ENCODE peak calls at places on chromosomes 3 and 15, in four cellular contexts. G, B, J and M are unnamed samples.

GRCh38 chr3:49716169-49716568 is 3.3 kb downstream of the AMIGO3 start:
- DNase-seq in B (no peak), G (no peak), J (no peak), M (no peak)

GRCh38 chr3:136624894-136625815 is 127.0 kb downstream of the STAG1 start:
- DNase-seq in B (no peak), G (no peak), J (peak; percentile 20), M (no peak)

GRCh38 chr15:90957105-90957790 is 2.6 kb downstream of the RCCD1 start:
- DNase-seq in J (peak; percentile 26), G (no peak), B (peak; percentile 53), M (no peak)

GRCh38 chr3:125194061-125194848 is 18.3 kb downstream of the SLC12A8 start:
- DNase-seq in B (peak; percentile 19), G (no peak), J (no peak), M (peak; percentile 77)

GRCh38 chr3:190533511-190534282 is 19.8 kb downstream of the IL1RAP start:
- DNase-seq in G (peak; percentile 97), B (peak; percentile 75), J (peak; percentile 96), M (no peak)

GRCh38 chr3:52769786-52770445 is 824 bp downstream of the NEK4 start:
- DNase-seq in J (no peak), G (peak; percentile 9), B (no peak), M (no peak)

GRCh38 chr3:156811092-156811862 is 14.9 kb upstream of the LEKR1 start:
- DNase-seq in J (no peak), G (peak; percentile 70), B (peak; percentile 67), M (no peak)

GRCh38 chr3:127263586-127264231 is 24.1 kb downstream of the PRR20G start:
- DNase-seq in G (no peak), B (no peak), J (no peak), M (peak; percentile 80)

GRCh38 chr15:57741089-57741488 is 34.6 kb downstream of the POLR2M start:
- DNase-seq in J (no peak), G (no peak), B (no peak), M (no peak)

GRCh38 chr3:98962189-98962930 is 60.9 kb upstream of the DCBLD2 start:
- DNase-seq in B (peak; percentile 92), G (peak; percentile 94), J (peak; percentile 61), M (no peak)

GRCh38 chr3:162647321-162647720 is 1150.7 kb downstream of the OTOL1 start:
- DNase-seq in B (no peak), G (no peak), J (no peak), M (no peak)

GRCh38 chr3:12986986-12987385 is 86.2 kb downstream of the IQSEC1 start:
- DNase-seq in J (no peak), B (no peak), G (no peak), M (no peak)

GRCh38 chr3:71684752-71685151 is 40.5 kb downstream of the EIF4E3 start:
- DNase-seq in J (peak; percentile 78), B (peak; percentile 85), G (peak; percentile 71), M (no peak)

GRCh38 chr3:120567370-120568197 is 28.6 kb upstream of the NDUFB4 start:
- DNase-seq in J (peak; percentile 66), G (peak; percentile 59), B (peak; percentile 69), M (no peak)

GRCh38 chr3:114619771-114620170 is 325.9 kb downstream of the TIGIT start:
- DNase-seq in G (no peak), J (no peak), B (no peak), M (no peak)

GRCh38 chr3:114899186-114899931 is 247.7 kb downstream of the ZBTB20 start:
- DNase-seq in G (no peak), B (no peak), J (no peak), M (no peak)

GRCh38 chr3:11954312-11954934 is 49.8 kb upstream of the SYN2 start:
- DNase-seq in G (no peak), J (peak; percentile 4), B (no peak), M (no peak)

GRCh38 chr15:93209690-93210425 is 120.8 kb upstream of the RGMA start:
- DNase-seq in G (no peak), B (no peak), J (no peak), M (no peak)

GRCh38 chr3:24196526-24196925 is 251.4 kb downstream of the NR1D2 start:
- DNase-seq in J (peak; percentile 7), B (peak; percentile 68), G (peak; percentile 12), M (no peak)

GRCh38 chr3:78701537-78701936 is 1066.3 kb downstream of the ROBO1 start:
- DNase-seq in G (no peak), B (no peak), J (no peak), M (no peak)
- TF ChIP-seq CTCF in G (no peak), B (no peak), J (no peak), M (no peak)

DNA sequence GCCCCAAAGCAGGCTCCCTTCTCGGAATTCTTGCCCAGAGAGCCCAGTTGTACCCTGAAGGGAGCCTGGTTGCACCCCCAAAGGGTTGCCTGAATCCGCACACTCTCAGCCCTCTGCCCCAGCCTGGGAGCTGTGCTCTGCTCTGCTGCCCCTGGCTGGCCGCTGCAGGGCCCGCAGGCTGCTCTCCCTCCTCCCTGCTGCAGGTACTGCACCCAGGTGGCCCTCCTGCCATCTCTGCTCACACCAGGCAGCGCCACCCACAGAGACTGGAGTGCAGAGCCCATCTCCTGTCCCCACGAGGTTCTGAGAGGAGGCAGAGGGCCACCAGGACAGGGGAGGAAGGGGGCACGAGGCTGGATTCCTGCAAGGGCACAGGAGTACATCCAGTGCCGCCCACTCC is 134.2 kb upstream of the NSMCE3 start:
- DNase-seq in J (no peak), B (no peak), G (no peak), M (no peak)
- TF ChIP-seq CTCF in J (no peak), B (no peak), G (no peak), M (no peak)

GRCh38 chr15:89090791-89091666 is 2.8 kb downstream of the ABHD2 start:
- DNase-seq in J (peak; percentile 81), G (peak; percentile 85), B (peak; percentile 82), M (no peak)
- TF ChIP-seq CTCF in J (no peak), G (no peak), B (peak; percentile 41), M (peak; percentile 26)

GRCh38 chr3:48502728-48503168 is 1.2 kb downstream of the SHISA5 start:
- DNase-seq in G (no peak), B (no peak), J (no peak), M (no peak)

GRCh38 chr3:48502121-48502520 is 1.9 kb downstream of the SHISA5 start:
- DNase-seq in G (no peak), B (no peak), J (no peak), M (no peak)

GRCh38 chr3:48500656-48501055 is 3.3 kb downstream of the SHISA5 start:
- DNase-seq in J (no peak), B (no peak), G (no peak), M (no peak)

GRCh38 chr3:48503406-48504050 is 446 bp downstream of the SHISA5 start:
- DNase-seq in B (peak; percentile 32), J (peak; percentile 51), G (peak; percentile 57), M (no peak)

DNA sequence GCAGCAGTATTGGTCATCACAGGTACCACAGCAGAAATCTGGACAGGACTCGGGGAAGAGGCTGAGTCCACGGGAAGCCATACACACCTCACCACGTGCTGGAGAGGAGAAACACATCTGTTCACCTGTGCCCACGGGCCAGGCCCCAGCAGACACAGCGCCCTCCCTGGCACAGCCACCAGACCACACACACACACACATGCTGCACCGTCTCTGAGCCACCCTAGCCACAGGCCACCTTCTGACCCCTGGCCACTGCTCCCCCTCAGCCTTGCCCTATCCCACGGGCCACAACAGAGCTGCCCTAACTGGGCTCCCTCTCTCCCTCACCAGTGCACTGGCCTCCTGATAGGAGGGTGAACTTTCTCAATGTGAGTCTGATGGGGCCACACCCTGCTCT is 2.8 kb downstream of the SHISA5 start:
- DNase-seq in G (no peak), J (no peak), B (no peak), M (no peak)
- TF ChIP-seq CTCF in G (no peak), J (no peak), B (no peak), M (no peak)

DNA sequence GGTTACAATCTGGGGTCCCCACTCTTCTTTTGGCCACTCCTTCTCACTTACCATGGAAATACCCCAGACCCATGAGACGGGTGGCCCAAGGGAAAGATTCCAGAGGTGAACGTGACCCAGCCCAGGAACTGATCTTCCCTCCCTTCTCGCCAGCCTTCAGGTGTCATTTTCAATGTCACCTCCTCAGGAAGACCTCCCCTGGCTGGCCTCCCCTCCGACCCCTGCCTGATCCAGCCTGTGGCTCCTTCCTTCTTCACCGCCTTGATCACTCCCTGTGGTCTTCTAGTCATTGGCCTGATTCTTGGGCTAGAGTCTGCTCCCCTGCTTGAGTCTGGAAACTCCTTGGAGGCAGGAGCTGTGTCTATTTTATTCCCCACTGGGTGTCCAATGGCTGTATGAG is 146.1 kb downstream of the SMAD6 start:
- DNase-seq in J (no peak), B (no peak), G (no peak), M (no peak)
- TF ChIP-seq CTCF in J (no peak), B (no peak), G (no peak), M (no peak)

GRCh38 chr3:4722103-4722502 is 229.0 kb downstream of the ITPR1 start:
- DNase-seq in J (peak; percentile 82), G (peak; percentile 89), B (peak; percentile 74), M (no peak)
- TF ChIP-seq CTCF in J (peak; percentile 59), G (peak; percentile 41), B (peak; percentile 66), M (peak; percentile 61)